ENCODE peak calls at places on chromosomes 12 and 14, in eight cellular contexts. C is activated gamma-delta T cell treated with anti-CD3 and anti-CD28 coated beads, Interleukin-2, amount 50 U/mL, for 16 hours; P is body of pancreas; I is T-helper 1 cell; Q is neural crest cell; N is Caco-2; T is DMS53; J is HFF-Myc. L is an unnamed sample.

GRCh38 chr12:120292661-120293531 is at the start of gene RNU4-1:
- DNase-seq in C (peak; percentile 56), P (peak; percentile 83), I (peak; percentile 61), Q (peak; percentile 70), N (peak; percentile 89), T (peak; percentile 96), J (peak; percentile 90), L (no peak)

GRCh38 chr14:65961004-65961403 is 525.2 kb upstream of the CCDC196 start:
- DNase-seq in C (peak; percentile 52), P (peak; percentile 47), I (peak; percentile 45), Q (peak; percentile 61), N (peak; percentile 41), T (peak; percentile 52), J (no peak), L (peak; percentile 36)

GRCh38 chr14:23404331-23404900 is 3.7 kb downstream of the MYH6 start:
- DNase-seq in C (no peak), P (no peak), I (no peak), Q (no peak), N (no peak), T (no peak), J (no peak), L (no peak)

GRCh38 chr12:1644523-1645438 is 15.8 kb downstream of the WNT5B start:
- DNase-seq in C (no peak), P (peak; percentile 82), I (no peak), Q (no peak), N (no peak), T (peak; percentile 79), J (peak; percentile 53), L (no peak)

GRCh38 chr14:70181276-70181675 is 7.5 kb downstream of the SLC8A3 start:
- DNase-seq in C (no peak), P (no peak), I (no peak), Q (no peak), N (no peak), T (no peak), J (no peak), L (no peak)

GRCh38 chr12:130166306-130166705 is 4.0 kb downstream of the FZD10 start:
- DNase-seq in C (no peak), P (no peak), I (no peak), Q (no peak), N (no peak), T (no peak), J (no peak), L (no peak)

GRCh38 chr14:57943038-57943437 is 77.1 kb upstream of the SLC35F4 start:
- DNase-seq in C (no peak), P (no peak), I (no peak), Q (no peak), N (no peak), T (no peak), J (no peak), L (no peak)

GRCh38 chr12:121036810-121037326 is 2.2 kb downstream of the OASL start:
- DNase-seq in C (peak; percentile 34), P (no peak), I (no peak), Q (no peak), N (no peak), T (no peak), J (no peak), L (peak; percentile 68)

GRCh38 chr12:39420043-39420442 is 22.9 kb downstream of the KIF21A start:
- DNase-seq in C (no peak), P (no peak), I (no peak), Q (no peak), N (no peak), T (no peak), J (no peak), L (no peak)

GRCh38 chr12:31306871-31307270 is 19.1 kb downstream of the SINHCAF start:
- DNase-seq in C (no peak), P (no peak), I (no peak), Q (no peak), N (no peak), T (no peak), J (no peak), L (no peak)

L was measured in H54.